ENCODE peak calls at places on chromosomes 12 and 14, in nine cellular contexts. B is ovary; Q is heart right ventricle; T is fibroblast of lung; Y is left ventricle myocardium inferior; S is IMR-90; V is CD8-positive, alpha-beta T cell; Z is naive thymus-derived CD4-positive, alpha-beta T cell; W is GM23338. J is an unnamed sample. For H3K4me1 and H3K36me3, the result is how much of the 10 kb centered on the place peaks cover.

GRCh38 chr12:112122823-112123690 is 2.3 kb upstream of the TRAFD1 start:
- DNase-seq in Y (no peak), S (peak), W (no peak), V (no peak), Z (no peak), B (no peak), Q (no peak), T (peak), J (no peak)

GRCh38 chr12:127148318-127148717 is 1118.7 kb upstream of the TMEM132C start:
- DNase-seq in T (no peak), Y (no peak), Z (no peak), V (no peak), S (no peak), Q (no peak), B (no peak), W (no peak), J (no peak)

GRCh38 chr12:4975574-4975973 is 65.9 kb downstream of the KCNA1 start:
- DNase-seq in T (no peak), W (peak), Y (no peak), S (no peak), B (no peak), Q (no peak), V (no peak), Z (no peak), J (peak)

GRCh38 chr12:56634242-56634836 is 4.2 kb upstream of the BAZ2A start:
- DNase-seq in T (no peak), Z (peak), S (no peak), V (peak), B (peak), W (peak), Y (no peak), Q (no peak), J (no peak)

GRCh38 chr12:11941601-11942360 is 129.0 kb upstream of the BCL2L14 start:
- DNase-seq in S (peak), Z (no peak), W (no peak), B (no peak), Q (no peak), V (no peak), T (peak), Y (no peak), J (no peak)

GRCh38 chr14:57732886-57733285 is 133.0 kb downstream of the SLC35F4 start:
- DNase-seq in B (no peak), W (no peak), Q (no peak), Y (no peak), V (no peak), Z (no peak), S (no peak), T (peak), J (no peak)

GRCh38 chr14:54848910-54849309 is 53.7 kb downstream of the GCH1 start:
- DNase-seq in Y (no peak), Z (no peak), V (no peak), T (no peak), B (no peak), Q (no peak), S (no peak), W (peak), J (no peak)

GRCh38 chr12:105223358-105223840 is 12.6 kb downstream of the APPL2 start:
- DNase-seq in T (no peak), Q (no peak), V (no peak), W (no peak), S (no peak), B (no peak), Z (no peak), Y (no peak), J (no peak)

GRCh38 chr12:132222096-132222807 is 78.0 kb downstream of the NOC4L start:
- DNase-seq in W (peak), B (no peak), Q (no peak), Z (no peak), Y (no peak), S (peak), T (no peak), V (peak), J (peak)

GRCh38 chr12:108307006-108307405 is 32.1 kb downstream of the CMKLR1 start:
- DNase-seq in Q (no peak), W (no peak), V (no peak), Z (no peak), T (peak), B (no peak), Y (no peak), S (peak), J (no peak)

GRCh38 chr14:84458881-84459280 is 1071.1 kb upstream of the FLRT2 start:
- DNase-seq in S (no peak), B (no peak), T (no peak), W (no peak), Q (no peak), V (no peak), Y (no peak), Z (no peak), J (no peak)

GRCh38 chr12:12461923-12462315 is 100.7 kb downstream of the DUSP16 start:
- DNase-seq in Z (no peak), V (no peak), S (no peak), Q (no peak), T (no peak), W (no peak), Y (no peak), B (no peak), J (no peak)

GRCh38 chr12:39628836-39629235 is 9.2 kb upstream of the ABCD2 start:
- DNase-seq in V (no peak), Q (no peak), Z (no peak), T (no peak), B (no peak), S (no peak), W (no peak), Y (no peak), J (no peak)

GRCh38 chr12:113246478-113247122 is 25.3 kb downstream of the TPCN1 start:
- DNase-seq in Q (peak), Y (no peak), B (no peak), T (peak), W (peak), S (peak), V (no peak), Z (no peak), J (no peak)

GRCh38 chr12:14946162-14946561 is 7.8 kb upstream of the ERP27 start:
- DNase-seq in S (no peak), W (no peak), T (no peak), B (no peak), Q (no peak), Y (no peak), V (no peak), Z (no peak), J (no peak)

GRCh38 chr12:96687719-96688118 is 198.3 kb downstream of the CFAP54 start:
- DNase-seq in T (no peak), W (no peak), V (no peak), Z (no peak), S (no peak), Y (no peak), B (no peak), Q (no peak), J (no peak)

GRCh38 chr12:102043928-102044327 is 17.9 kb downstream of the WASHC3 start:
- DNase-seq in T (no peak), Y (no peak), V (no peak), S (no peak), B (no peak), Z (peak), W (no peak), Q (no peak), J (no peak)

GRCh38 chr14:76920572-76921175 is 94.5 kb downstream of the LRRC74A start:
- DNase-seq in Z (no peak), Y (no peak), Q (no peak), S (no peak), B (no peak), W (peak), T (peak), V (no peak), J (no peak)

GRCh38 chr12:106288510-106289195 is 13.9 kb upstream of the TCP11L2 start:
- DNase-seq in B (no peak), Z (no peak), Q (no peak), W (no peak), S (peak), V (no peak), Y (no peak), T (peak), J (no peak)

GRCh38 chr12:25276199-25276937 is 25.6 kb upstream of the KRAS start:
- DNase-seq in Q (no peak), Z (peak), S (peak), Y (no peak), B (no peak), W (no peak), T (peak), V (peak), J (no peak)

GRCh38 chr14:95521001-95521400 is 4.6 kb upstream of the SYNE3 start:
- DNase-seq in W (no peak), B (no peak), V (no peak), Z (no peak), Q (no peak), Y (no peak), S (no peak), T (no peak), J (no peak)

GRCh38 chr14:95522116-95522515 is 5.7 kb upstream of the SYNE3 start:
- DNase-seq in Y (no peak), V (no peak), Z (no peak), Q (peak), W (no peak), B (no peak), T (no peak), S (no peak), J (no peak)

GRCh38 chr14:95518045-95518751 is 1.7 kb upstream of the SYNE3 start:
- DNase-seq in B (no peak), Y (no peak), S (peak), Z (no peak), Q (no peak), W (no peak), T (peak), V (no peak), J (peak)

GRCh38 chr14:95520346-95520745 is 3.9 kb upstream of the SYNE3 start:
- DNase-seq in T (no peak), B (no peak), S (no peak), Y (no peak), Q (no peak), Z (no peak), V (no peak), W (no peak), J (no peak)

DNA sequence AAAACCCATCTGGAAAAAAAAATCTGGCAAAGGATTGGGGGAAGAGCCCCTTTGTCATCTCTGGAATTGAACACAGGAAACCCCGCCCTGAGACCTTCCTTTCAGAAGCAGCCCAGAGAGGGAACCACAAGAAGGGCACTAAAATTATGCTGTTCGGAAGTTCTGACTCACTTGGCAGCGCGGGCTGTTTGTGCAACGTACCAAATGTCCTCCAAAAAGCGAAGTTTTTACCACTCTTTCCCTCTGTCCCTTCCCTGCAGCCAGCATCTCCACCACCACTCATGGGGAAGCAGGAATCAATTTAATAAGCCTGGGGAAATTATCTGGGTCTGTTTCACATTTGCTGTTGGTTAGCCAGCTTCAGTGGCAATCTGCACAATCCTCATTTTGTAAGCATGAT is 3.2 kb upstream of the SYNE3 start:
- DNase-seq in S (peak), Z (peak), V (peak), Y (peak), Q (peak), B (peak), T (peak), W (no peak), J (peak)
- H3K4me1 ChIP-seq in S (under half), Z (half or more), V (half or more), Y (half or more), Q (half or more), B (under half), T (under half), W (under half), J (under half)

DNA sequence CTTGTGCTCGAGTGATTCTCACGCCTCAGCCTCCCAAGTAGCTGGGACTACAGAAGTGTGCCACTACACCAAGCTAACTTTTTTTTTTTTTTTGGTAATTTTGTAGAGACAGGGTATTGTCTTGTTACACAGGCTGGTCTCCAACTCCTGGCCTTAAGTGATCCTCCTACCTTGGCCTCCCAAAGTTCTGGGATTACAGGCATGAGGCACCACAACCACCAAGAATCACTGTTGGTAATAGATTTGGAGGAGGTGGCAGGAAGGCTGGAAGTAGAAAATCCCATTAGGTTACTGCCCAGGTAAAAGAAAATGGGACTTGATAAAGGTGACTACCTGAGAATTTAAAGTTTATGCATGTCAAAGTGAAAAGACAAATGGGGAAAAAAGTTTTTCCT is 1.4 kb upstream of the CDCA4 start:
- DNase-seq in Q (no peak), Z (no peak), W (no peak), S (no peak), V (no peak), Y (no peak), T (no peak), B (no peak), J (no peak)
- H3K27ac ChIP-seq in Q (no peak), Z (no peak), W (no peak), S (no peak), V (no peak), Y (no peak), T (peak), B (no peak), J (no peak)

GRCh38 chr12:118032188-118032587 is 15.7 kb downstream of the RFC5 start:
- DNase-seq in V (no peak), T (no peak), B (no peak), Q (no peak), Y (no peak), Z (no peak), W (no peak), S (no peak), J (no peak)

GRCh38 chr12:118035194-118036041 is 18.9 kb downstream of the RFC5 start:
- DNase-seq in Y (no peak), Q (no peak), Z (peak), W (no peak), V (no peak), B (no peak), S (peak), T (peak), J (no peak)

GRCh38 chr12:118033902-118034301 is 17.4 kb downstream of the RFC5 start:
- DNase-seq in W (no peak), Y (no peak), T (no peak), Z (no peak), S (peak), V (no peak), B (no peak), Q (no peak), J (no peak)

GRCh38 chr12:118034429-118035193 is 18.1 kb downstream of the RFC5 start:
- DNase-seq in T (peak), Z (no peak), Q (no peak), V (no peak), B (no peak), Y (no peak), W (peak), S (peak), J (no peak)

DNA sequence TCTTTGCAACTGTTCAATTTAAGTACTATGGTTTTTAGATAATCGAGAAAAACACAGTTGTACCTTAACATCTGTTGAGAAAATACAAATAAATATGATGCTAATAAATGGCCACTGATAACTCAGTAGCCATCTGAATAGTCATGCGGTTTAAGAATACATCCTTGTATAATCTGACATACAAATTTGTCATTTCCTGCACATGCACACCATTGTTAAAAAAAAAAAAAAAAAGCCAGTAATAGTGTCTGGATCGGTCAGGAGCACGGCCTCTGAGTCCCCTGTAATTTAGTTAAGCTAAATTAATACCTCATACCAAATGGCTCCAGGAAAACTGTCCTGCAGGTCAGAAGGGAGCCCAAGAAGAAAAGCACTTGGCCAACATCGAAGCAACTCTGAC is 16.8 kb downstream of the RFC5 start:
- DNase-seq in Y (no peak), V (no peak), B (no peak), Z (no peak), S (no peak), T (no peak), W (no peak), Q (no peak), J (no peak)
- H3K36me3 ChIP-seq in Y (half or more), V (under half), B (under half), Z (half or more), S (half or more), T (under half), W (half or more), Q (half or more), J (under half)

GRCh38 chr12:65528127-65528526 is 249.6 kb downstream of the MSRB3 start:
- DNase-seq in S (no peak), Y (no peak), W (no peak), T (no peak), V (no peak), Q (no peak), B (no peak), Z (no peak), J (no peak)
- H3K4me1 ChIP-seq in S (under half), Y (under half), W (under half), T (under half), V (under half), Q (under half), B (under half), Z (under half), J (under half)

DNA sequence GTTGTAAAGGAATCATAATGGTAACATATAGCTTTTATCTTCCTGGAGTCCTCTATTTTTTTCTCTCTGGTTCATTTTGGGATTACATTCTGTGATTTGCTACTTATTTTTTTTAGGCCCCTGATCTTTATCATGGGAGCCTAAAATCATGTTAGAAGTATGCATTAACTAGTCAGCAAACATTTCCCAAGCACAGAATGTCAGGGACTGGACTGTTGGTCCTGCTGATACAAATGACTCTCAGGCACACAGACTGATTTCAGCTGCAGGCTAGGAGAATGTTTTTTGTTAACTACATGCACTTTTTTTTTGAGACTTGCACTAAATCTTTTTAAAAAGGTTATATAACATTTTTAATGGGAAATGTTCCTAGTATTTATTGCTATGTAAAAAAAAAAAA is 131.1 kb downstream of the ACSS3 start:
- DNase-seq in T (peak), W (no peak), S (peak), B (no peak), Y (no peak), Z (no peak), V (no peak), Q (no peak), J (no peak)
- H3K27ac ChIP-seq in T (no peak), W (no peak), S (no peak), B (no peak), Y (peak), Z (no peak), V (no peak), Q (peak), J (no peak)

GRCh38 chr14:96532632-96533031 is 30.4 kb downstream of the PAPOLA start:
- DNase-seq in T (no peak), W (no peak), Z (no peak), V (no peak), Q (no peak), B (no peak), S (no peak), Y (no peak), J (no peak)
- H3K36me3 ChIP-seq in T (under half), W (under half), Z (under half), V (under half), Q (half or more), B (under half), S (under half), Y (half or more), J (under half)

DNA sequence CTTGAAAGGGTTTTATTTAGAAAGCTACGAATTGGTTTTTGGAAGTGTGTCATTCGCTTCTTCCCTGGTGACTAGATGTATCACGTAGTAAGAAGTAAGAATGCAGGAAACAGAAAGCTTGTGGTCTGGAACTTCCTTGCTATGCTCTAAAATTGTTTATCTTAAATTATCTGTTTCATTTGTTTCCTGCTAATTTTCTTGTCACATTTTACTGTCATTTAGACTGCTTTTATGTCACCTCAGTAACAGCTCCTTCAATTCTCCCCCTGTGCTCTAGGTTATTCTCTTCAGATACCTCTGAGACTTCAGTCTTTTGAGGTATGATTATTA is 671 bp upstream of the CD69 start:
- DNase-seq in V (no peak), Q (no peak), S (no peak), Y (no peak), W (no peak), Z (no peak), T (peak), B (no peak), J (no peak)
- H3K4me1 ChIP-seq in V (under half), Q (under half), S (under half), Y (under half), W (under half), Z (under half), T (under half), B (under half), J (under half)

DNA sequence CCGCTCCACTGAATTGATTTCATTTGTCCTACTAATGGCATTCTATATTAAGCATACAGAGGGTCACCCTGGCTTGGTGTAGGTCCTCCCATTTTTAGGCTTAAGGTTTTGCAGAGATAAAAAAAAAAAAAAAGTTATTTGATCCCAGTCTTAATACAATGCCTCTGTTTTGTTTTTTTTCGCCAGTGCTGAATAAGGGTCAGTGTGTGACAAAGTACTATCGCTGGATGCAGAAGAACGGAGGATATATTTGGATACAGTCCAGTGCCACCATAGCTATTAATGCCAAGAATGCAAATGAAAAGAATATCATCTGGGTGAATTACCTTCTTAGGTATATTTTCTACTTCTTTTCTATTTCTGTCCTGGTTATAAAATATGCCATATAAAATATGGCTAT is 157.2 kb downstream of the EGLN3 start:
- DNase-seq in Q (no peak), S (no peak), Z (no peak), W (no peak), T (no peak), B (no peak), Y (no peak), V (no peak), J (no peak)
- H3K27ac ChIP-seq in Q (no peak), S (no peak), Z (no peak), W (no peak), T (no peak), B (no peak), Y (no peak), V (no peak), J (no peak)

GRCh38 chr12:120211904-120212283 is 11.0 kb upstream of the RPLP0 start:
- DNase-seq in S (no peak), Z (no peak), T (no peak), Q (no peak), Y (no peak), W (no peak), V (no peak), B (no peak), J (no peak)

GRCh38 chr12:120212301-120212700 is 11.4 kb upstream of the RPLP0 start:
- DNase-seq in T (no peak), Q (no peak), Z (no peak), W (no peak), V (no peak), B (no peak), S (no peak), Y (no peak), J (no peak)

GRCh38 chr12:120214626-120215356 is 13.9 kb upstream of the RPLP0 start:
- DNase-seq in V (no peak), Q (no peak), W (no peak), B (no peak), S (no peak), Y (no peak), T (no peak), Z (no peak), J (no peak)

GRCh38 chr12:120215357-120215735 is 14.4 kb upstream of the RPLP0 start:
- DNase-seq in S (no peak), T (no peak), Z (no peak), W (no peak), Y (no peak), Q (no peak), V (no peak), B (no peak), J (no peak)

GRCh38 chr12:120213758-120214157 is 12.8 kb upstream of the RPLP0 start:
- DNase-seq in Y (no peak), Z (no peak), W (no peak), V (no peak), S (no peak), Q (no peak), B (no peak), T (no peak), J (peak)
- H3K36me3 ChIP-seq in Y (half or more), Z (half or more), W (under half), V (under half), S (half or more), Q (half or more), B (under half), T (under half), J (under half)

J was measured in aorta.